ENCODE peak calls at places on chromosome 14, in five cellular contexts. H, L, M, P and S are unnamed samples.

GRCh38 chr14:85978851-85979250 is 448.9 kb downstream of the FLRT2 start:
- DNase-seq in H (no peak), L (no peak), M (no peak), P (no peak), S (no peak)

GRCh38 chr14:80003138-80003537 is 208.2 kb downstream of the DIO2 start:
- DNase-seq in H (no peak), L (no peak), M (no peak), P (no peak), S (no peak)

GRCh38 chr14:66628646-66629045 is 120.7 kb downstream of the GPHN start:
- DNase-seq in H (no peak), L (no peak), M (no peak), P (no peak), S (no peak)

GRCh38 chr14:32366256-32366655 is 37.2 kb downstream of the AKAP6 start:
- DNase-seq in H (no peak), L (no peak), M (peak; percentile 55), P (no peak), S (no peak)

GRCh38 chr14:79661762-79662161 is 549.5 kb downstream of the DIO2 start:
- DNase-seq in H (peak; percentile 2), L (no peak), M (peak; percentile 13), P (no peak), S (no peak)

GRCh38 chr14:72177246-72177645 is 245.0 kb downstream of the RGS6 start:
- DNase-seq in H (no peak), L (no peak), M (no peak), P (no peak), S (no peak)

GRCh38 chr14:81582420-81582819 is 48.8 kb upstream of the SEL1L start:
- DNase-seq in H (no peak), L (no peak), M (peak; percentile 6), P (no peak), S (no peak)

GRCh38 chr14:104294983-104295680 is 156.7 kb downstream of the KIF26A start:
- DNase-seq in H (no peak), L (no peak), M (no peak), P (peak; percentile 62), S (peak; percentile 33)

GRCh38 chr14:104304451-104305351 is 166.3 kb downstream of the KIF26A start:
- DNase-seq in H (no peak), L (no peak), M (no peak), P (peak; percentile 4), S (peak; percentile 26)

GRCh38 chr14:68574906-68575305 is 218.0 kb downstream of the ZFP36L1 start:
- DNase-seq in H (no peak), L (no peak), M (peak; percentile 87), P (no peak), S (no peak)

GRCh38 chr14:20384321-20384720 is 29.0 kb downstream of the TEP1 start:
- DNase-seq in H (no peak), L (no peak), M (no peak), P (no peak), S (no peak)

GRCh38 chr14:78316058-78316457 is 145.9 kb downstream of the NRXN3 start:
- DNase-seq in H (no peak), L (no peak), M (no peak), P (no peak), S (no peak)

GRCh38 chr14:23121401-23121800 is 2.3 kb upstream of the CEBPE start:
- DNase-seq in H (peak; percentile 77), L (no peak), M (peak; percentile 94), P (peak; percentile 80), S (no peak)

GRCh38 chr14:70882771-70883492 is 24.3 kb upstream of the PCNX1 start:
- DNase-seq in H (peak; percentile 70), L (no peak), M (peak; percentile 83), P (no peak), S (peak; percentile 79)

GRCh38 chr14:89025581-89026236 is 201.3 kb downstream of the TTC8 start:
- DNase-seq in H (no peak), L (no peak), M (peak; percentile 56), P (no peak), S (no peak)

GRCh38 chr14:91405241-91405721 is 12.3 kb downstream of the CCDC88C start:
- DNase-seq in H (no peak), L (no peak), M (no peak), P (no peak), S (no peak)

GRCh38 chr14:72892879-72893635 is 844 bp downstream of the DPF3 start:
- DNase-seq in H (peak; percentile 52), L (no peak), M (no peak), P (no peak), S (no peak)

GRCh38 chr14:96109956-96110355 is 70.8 kb downstream of the C14orf132 start:
- DNase-seq in H (no peak), L (no peak), M (no peak), P (no peak), S (no peak)
- TF ChIP-seq CTCF in H (no peak), L (no peak), M (no peak), P (no peak), S (no peak)

DNA sequence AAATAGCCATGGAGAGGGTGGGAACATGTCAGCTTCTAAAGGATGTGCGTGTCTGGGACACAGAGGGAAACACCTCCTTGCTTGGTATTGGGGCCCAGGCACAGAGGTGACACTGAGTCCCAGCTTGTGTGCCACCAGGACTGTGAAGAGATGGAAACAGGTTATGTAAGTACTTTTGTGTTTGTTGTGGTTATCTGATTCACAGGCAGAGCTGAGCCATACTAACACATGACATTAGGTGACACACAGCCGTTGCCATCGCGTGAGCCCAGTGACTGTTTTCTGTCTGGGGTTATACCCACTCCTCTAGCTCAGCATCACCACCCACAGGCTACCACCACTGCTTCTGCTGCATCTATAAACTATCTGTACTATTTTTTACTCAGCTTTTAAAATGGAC is 12.1 kb upstream of the FLVCR2 start:
- DNase-seq in H (no peak), L (no peak), M (no peak), P (no peak), S (no peak)
- TF ChIP-seq CTCF in H (no peak), L (no peak), M (no peak), P (no peak), S (no peak)

GRCh38 chr14:74786916-74787315 is 23.8 kb downstream of the YLPM1 start:
- DNase-seq in H (no peak), L (no peak), M (no peak), P (no peak), S (no peak)
- TF ChIP-seq CTCF in H (no peak), L (no peak), M (no peak), P (no peak), S (no peak)

GRCh38 chr14:99481745-99482099 is 513 bp downstream of the CCNK start:
- DNase-seq in H (no peak), L (no peak), M (peak; percentile 43), P (no peak), S (no peak)
- TF ChIP-seq CTCF in H (no peak), L (no peak), M (no peak), P (no peak), S (no peak)

GRCh38 chr14:90109858-90110257 is 48.1 kb downstream of the KCNK13 start:
- DNase-seq in H (no peak), L (peak; percentile 38), M (no peak), P (no peak), S (no peak)
- TF ChIP-seq CTCF in H (no peak), L (no peak), M (peak; percentile 24), P (no peak), S (peak; percentile 34)

DNA sequence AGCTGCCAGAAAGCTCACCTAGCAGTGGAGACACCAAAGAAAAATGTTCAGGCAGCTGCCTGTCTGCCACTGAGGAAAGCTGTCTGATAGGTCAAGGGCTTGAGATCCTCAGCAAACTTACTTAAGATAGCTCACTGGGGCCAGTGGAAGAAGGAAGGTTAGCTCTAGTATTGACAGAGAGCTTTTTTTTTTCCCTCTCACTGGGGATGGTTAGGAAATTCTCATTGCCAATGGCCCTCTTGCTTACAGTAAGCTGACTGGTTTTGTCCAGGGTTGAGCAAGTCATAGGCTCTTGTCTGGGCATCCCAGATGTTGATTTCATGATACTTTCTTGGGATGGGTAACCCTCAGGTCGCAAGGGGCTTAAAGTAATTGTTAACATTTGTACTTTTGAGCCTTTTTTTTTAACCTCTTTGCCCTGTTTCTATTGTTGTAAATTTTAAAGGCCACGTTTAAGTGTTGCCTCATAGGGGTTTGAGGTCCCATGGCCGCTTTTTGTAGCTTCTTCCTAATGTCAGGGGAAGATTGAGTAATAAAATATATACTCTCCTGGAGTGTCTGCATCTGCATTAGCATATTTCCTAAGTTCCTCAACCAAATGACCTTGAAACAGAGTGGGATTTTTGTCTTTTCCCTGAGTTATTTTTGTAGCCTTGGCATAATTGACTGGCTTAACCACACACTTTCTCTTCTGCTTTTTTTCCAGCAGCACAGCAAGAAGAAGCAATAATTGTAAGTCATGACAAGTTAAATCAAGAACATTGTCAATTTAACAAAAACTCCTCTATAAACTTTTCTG is 716.0 kb downstream of the LRFN5 start:
- DNase-seq in H (no peak), L (no peak), M (no peak), P (no peak), S (no peak)
- TF ChIP-seq CTCF in H (no peak), L (no peak), M (no peak), P (no peak), S (no peak)

GRCh38 chr14:21714318-21714929 is 40.8 kb upstream of the OR4E1 start:
- DNase-seq in H (no peak), L (no peak), M (no peak), P (no peak), S (no peak)

GRCh38 chr14:21712039-21712438 is 38.4 kb upstream of the OR4E1 start:
- DNase-seq in H (no peak), L (no peak), M (no peak), P (no peak), S (no peak)

DNA sequence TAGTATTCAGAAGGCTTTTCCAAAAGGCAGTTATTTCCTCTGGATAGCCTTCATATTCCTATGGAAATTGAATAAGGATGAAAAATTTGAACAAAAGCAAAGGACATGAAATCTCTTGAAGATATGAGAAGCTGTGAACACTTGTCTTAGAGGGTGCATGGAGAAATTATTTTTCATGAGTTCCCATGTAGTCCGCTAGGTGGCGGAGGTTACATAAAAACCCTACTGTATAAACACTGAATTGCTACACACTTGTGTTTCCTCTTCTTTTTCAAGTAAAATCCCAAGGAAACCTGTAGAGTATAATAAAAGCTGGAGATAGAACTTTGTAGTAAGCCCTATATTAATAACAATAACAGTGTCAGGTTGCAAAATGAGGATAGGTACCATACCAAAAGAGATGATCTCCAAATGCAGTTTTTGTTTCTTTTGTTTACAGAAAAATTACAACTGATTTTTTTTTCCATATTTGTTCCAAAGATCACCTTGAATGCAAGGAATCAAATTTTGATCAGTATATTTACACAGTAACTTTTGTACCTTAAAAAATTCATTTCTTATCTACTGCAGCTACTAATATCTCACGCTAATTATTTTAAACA is 37.8 kb upstream of the OR4E1 start:
- DNase-seq in H (peak; percentile 52), L (peak; percentile 26), M (peak; percentile 57), P (no peak), S (no peak)
- TF ChIP-seq CTCF in H (peak; percentile 58), L (peak; percentile 14), M (peak; percentile 74), P (peak; percentile 59), S (peak; percentile 91)